ENCODE peak calls at places on chromosomes 11 and 22, in five cellular contexts. A is colonic mucosa, T is psoas muscle, D is fibroblast of pulmonary artery, L is dorsolateral prefrontal cortex. M is an unnamed sample.

GRCh38 chr22:22463855-22464540 is 44.5 kb downstream of the ZNF280B start:
- DNase-seq in A (peak), D (peak), L (no peak), T (no peak), M (peak)

GRCh38 chr11:109026891-109027489 is 362.1 kb downstream of the DDX10 start:
- DNase-seq in L (no peak), A (no peak), T (no peak), D (peak), M (no peak)

GRCh38 chr22:42313204-42313603 is 42.8 kb upstream of the TCF20 start:
- DNase-seq in D (no peak), L (no peak), T (no peak), A (no peak), M (no peak)

GRCh38 chr11:102640946-102641345 is 15.8 kb upstream of the MMP20 start:
- DNase-seq in L (no peak), A (no peak), T (no peak), D (no peak), M (no peak)

GRCh38 chr22:31282748-31283468 is 9.4 kb downstream of the PIK3IP1 start:
- DNase-seq in T (no peak), A (no peak), D (no peak), L (no peak), M (no peak)

GRCh38 chr11:32893091-32893946 is 708 bp downstream of the QSER1 start:
- DNase-seq in A (peak), D (peak), L (peak), T (peak), M (no peak)

GRCh38 chr11:130774703-130775102 is 141.6 kb downstream of the SNX19 start:
- DNase-seq in A (peak), T (no peak), L (no peak), D (no peak), M (no peak)

GRCh38 chr11:12626616-12627015 is 47.6 kb upstream of the TEAD1 start:
- DNase-seq in D (no peak), A (no peak), L (no peak), T (no peak), M (no peak)

GRCh38 chr11:64165482-64165841 is 451 bp downstream of the MACROD1 start:
- DNase-seq in L (no peak), A (peak), D (no peak), T (no peak), M (no peak)

GRCh38 chr22:50236731-50237409 is 8.0 kb downstream of the TUBGCP6 start:
- DNase-seq in A (no peak), L (no peak), T (no peak), D (peak), M (no peak)

GRCh38 chr11:122668562-122669090 is 13.1 kb downstream of the UBASH3B start:
- DNase-seq in D (peak), A (no peak), L (no peak), T (no peak), M (no peak)

GRCh38 chr11:95849087-95849825 is 59.0 kb downstream of the CEP57 start:
- DNase-seq in D (peak), L (no peak), T (no peak), A (peak), M (no peak)

GRCh38 chr22:19890502-19891349 is 36.1 kb upstream of the GNB1L start:
- DNase-seq in D (no peak), T (no peak), L (no peak), A (no peak), M (no peak)

GRCh38 chr22:17910561-17911311 is 113.6 kb downstream of the MICAL3 start:
- DNase-seq in T (peak), L (peak), A (peak), D (peak), M (peak)

GRCh38 chr11:69172674-69173073 is 16.9 kb downstream of the SMIM38 start:
- DNase-seq in A (no peak), D (peak), T (no peak), L (no peak), M (no peak)

GRCh38 chr11:27204527-27204926 is 158.5 kb downstream of the CCDC34 start:
- DNase-seq in T (no peak), L (no peak), A (peak), D (no peak), M (no peak)

GRCh38 chr22:47175151-47175760 is 412.8 kb downstream of the TBC1D22A start:
- DNase-seq in D (peak), L (no peak), T (peak), A (no peak), M (no peak)

GRCh38 chr11:67006029-67006884 is 16.7 kb upstream of the SYT12 start:
- DNase-seq in A (no peak), D (peak), T (peak), L (peak), M (no peak)

GRCh38 chr11:59801160-59801706 is 9.3 kb downstream of the MRPL16 start:
- DNase-seq in T (no peak), L (no peak), A (no peak), D (no peak), M (no peak)

GRCh38 chr22:35313311-35314121 is 13.8 kb downstream of the TOM1 start:
- DNase-seq in D (peak), T (peak), A (no peak), L (no peak), M (peak)

GRCh38 chr11:92048415-92048814 is 176.2 kb upstream of the FAT3 start:
- DNase-seq in A (no peak), L (no peak), D (no peak), T (no peak), M (no peak)

GRCh38 chr22:44047891-44048301 is 23.8 kb downstream of the PARVB start:
- DNase-seq in A (no peak), T (no peak), L (no peak), D (no peak), M (no peak)

GRCh38 chr11:128720522-128720985 is 26.7 kb downstream of the FLI1 start:
- DNase-seq in T (no peak), A (no peak), D (peak), L (no peak), M (no peak)

GRCh38 chr11:79081441-79082124 is 359.2 kb downstream of the TENM4 start:
- DNase-seq in A (no peak), D (peak), L (peak), T (no peak), M (no peak)

GRCh38 chr11:2746401-2747230 is 46.8 kb upstream of the KCNQ1OT1 start:
- DNase-seq in T (no peak), A (no peak), L (no peak), D (no peak), M (no peak)

GRCh38 chr11:2390871-2391662 is 9.5 kb upstream of the TSSC4 start:
- DNase-seq in D (peak), A (no peak), T (no peak), L (no peak), M (peak)

GRCh38 chr22:50209893-50210292 is 9.1 kb downstream of the SELENOO start:
- DNase-seq in D (peak), T (peak), L (peak), A (peak), M (no peak)

GRCh38 chr22:46072030-46072881 is 78.1 kb upstream of the PPARA start:
- DNase-seq in T (peak), A (peak), L (peak), D (peak), M (no peak)

GRCh38 chr11:57342702-57343101 is 4.5 kb downstream of the P2RX3 start:
- DNase-seq in T (no peak), A (no peak), D (no peak), L (no peak), M (no peak)

GRCh38 chr11:64305691-64306562 is 603 bp downstream of the ESRRA start:
- DNase-seq in D (peak), T (peak), A (peak), L (peak), M (no peak)

GRCh38 chr11:65116370-65117205 is 913 bp downstream of the ZNHIT2 start:
- DNase-seq in T (peak), L (peak), D (peak), A (peak), M (no peak)

GRCh38 chr11:102837151-102837550 is 6.3 kb downstream of the MMP3 start:
- DNase-seq in L (no peak), A (no peak), D (no peak), T (no peak), M (no peak)

GRCh38 chr11:114058871-114059277 is 637 bp upstream of the ZBTB16 start:
- DNase-seq in T (no peak), A (no peak), D (no peak), L (no peak), M (no peak)

GRCh38 chr11:22875869-22876473 is 15.7 kb upstream of the CCDC179 start:
- DNase-seq in D (peak), T (peak), L (no peak), A (peak), M (peak)

GRCh38 chr22:38239101-38239761 is 33.6 kb downstream of the TMEM184B start:
- DNase-seq in D (peak), T (no peak), A (no peak), L (peak), M (peak)
- TF ChIP-seq CTCF in D (peak), T (peak), A (no peak), L (peak), M (peak)

GRCh38 chr22:41254230-41254629 is 13.5 kb upstream of the CHADL start:
- DNase-seq in L (no peak), D (no peak), A (no peak), T (no peak), M (no peak)

GRCh38 chr22:41252365-41252764 is 11.6 kb upstream of the CHADL start:
- DNase-seq in A (no peak), T (no peak), L (peak), D (no peak), M (no peak)

GRCh38 chr22:41256898-41257260 is 16.1 kb upstream of the CHADL start:
- DNase-seq in D (peak), T (no peak), L (no peak), A (no peak), M (no peak)

GRCh38 chr22:41257696-41258095 is 17.0 kb upstream of the CHADL start:
- DNase-seq in T (no peak), D (no peak), L (no peak), A (no peak), M (no peak)

DNA sequence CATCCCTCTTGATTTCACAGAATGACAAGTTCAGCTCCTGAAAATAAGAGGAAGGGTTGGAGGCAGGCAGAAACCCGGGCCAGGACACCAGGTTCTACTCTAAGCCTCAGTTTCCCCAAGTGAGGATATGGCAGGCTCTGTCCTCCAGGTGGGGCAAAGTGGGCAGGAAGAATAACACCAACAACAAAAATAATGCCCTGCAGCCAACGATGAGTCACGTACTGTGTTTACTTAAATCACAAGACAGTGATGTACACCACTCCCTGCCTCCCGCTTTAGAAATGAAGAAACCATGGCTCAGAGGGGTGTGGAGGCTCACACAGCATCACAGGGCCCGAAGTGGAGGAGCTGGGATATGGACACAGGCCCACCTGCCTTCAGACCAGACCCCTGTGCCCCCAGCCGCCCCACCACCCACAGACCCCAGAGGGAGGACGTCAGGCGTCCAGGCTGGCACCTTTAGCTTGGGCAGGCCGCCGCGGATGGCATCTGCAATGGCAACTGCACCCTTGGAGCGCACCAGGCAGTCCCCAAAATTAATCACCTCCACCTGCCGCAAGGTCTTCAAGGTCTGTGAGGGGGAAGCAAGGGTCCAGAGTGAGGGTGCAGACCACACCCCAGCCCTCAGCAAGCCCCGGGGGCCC is 15.6 kb upstream of the CHADL start:
- DNase-seq in T (no peak), A (no peak), D (peak), L (no peak), M (peak)
- TF ChIP-seq CTCF in T (no peak), A (no peak), D (peak), L (no peak), M (peak)

GRCh38 chr11:70443043-70444030 is 45.0 kb downstream of the CTTN start:
- DNase-seq in T (no peak), D (no peak), A (no peak), L (no peak), M (no peak)

GRCh38 chr11:70445091-70445490 is 46.8 kb downstream of the CTTN start:
- DNase-seq in D (no peak), A (no peak), T (no peak), L (no peak), M (no peak)

GRCh38 chr11:70454197-70454767 is 56.0 kb downstream of the CTTN start:
- DNase-seq in T (no peak), D (no peak), L (no peak), A (no peak), M (no peak)

GRCh38 chr11:70445605-70446004 is 47.3 kb downstream of the CTTN start:
- DNase-seq in D (no peak), L (no peak), T (no peak), A (no peak), M (no peak)

DNA sequence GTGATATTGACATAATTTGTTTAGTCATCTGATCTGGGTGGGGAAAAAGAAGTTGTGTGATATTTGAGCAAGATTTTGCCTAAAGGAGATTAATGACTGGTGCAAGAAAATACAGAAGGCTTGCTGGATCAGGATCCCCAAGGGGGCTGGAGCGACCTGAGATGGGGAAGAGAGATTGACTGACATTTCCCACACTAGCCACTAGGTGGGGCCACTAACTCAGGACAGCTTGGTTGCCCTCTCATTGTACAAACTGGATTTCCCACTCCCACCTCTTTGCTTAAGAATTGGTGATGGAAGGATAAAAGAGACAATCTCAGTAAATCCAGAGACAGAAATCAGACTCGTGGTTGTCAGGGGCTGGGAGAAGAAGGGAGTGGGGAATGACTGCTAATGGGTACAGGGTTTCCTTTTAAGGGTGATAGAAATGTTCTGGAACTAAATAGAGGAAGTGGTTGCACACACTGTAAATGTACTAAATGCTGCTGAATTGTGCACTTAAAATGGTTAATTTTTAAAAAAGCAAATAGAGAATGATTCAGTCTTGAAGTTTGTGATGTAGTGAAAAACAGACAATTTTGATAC is 50.7 kb downstream of the CTTN start:
- DNase-seq in T (no peak), A (no peak), D (no peak), L (no peak), M (no peak)
- TF ChIP-seq CTCF in T (no peak), A (no peak), D (peak), L (no peak), M (peak)

GRCh38 chr22:21067075-21067900 is 21.5 kb downstream of the LRRC74B start:
- DNase-seq in D (no peak), L (no peak), T (no peak), A (no peak), M (no peak)

GRCh38 chr22:21070690-21071615 is 25.2 kb downstream of the LRRC74B start:
- DNase-seq in A (no peak), T (no peak), D (no peak), L (no peak), M (no peak)

GRCh38 chr22:21069375-21069774 is 23.6 kb downstream of the LRRC74B start:
- DNase-seq in D (no peak), T (no peak), A (no peak), L (no peak), M (no peak)

GRCh38 chr22:21067901-21068680 is 22.3 kb downstream of the LRRC74B start:
- DNase-seq in A (no peak), T (no peak), L (no peak), D (no peak), M (no peak)

GRCh38 chr22:21068681-21069276 is 23.0 kb downstream of the LRRC74B start:
- DNase-seq in D (no peak), T (no peak), L (no peak), A (no peak), M (no peak)
- TF ChIP-seq CTCF in D (no peak), T (no peak), L (no peak), A (no peak), M (no peak)

M was measured in AG09309.